ENCODE peak calls at places on chromosomes 4 and X, in five cellular contexts. W is frontal cortex, K is DMS 273 treated with DMSO at 0.1 percent for 48 hours, Q is osteocyte, L is HS-5. O is an unnamed sample.
A peak's percentile ranks its signal among the peaks of the same experiment; 100 is the strongest.

GRCh38 chr4:179625391-179625790 is 2183.2 kb upstream of the AGA start:
- DNase-seq in W (no peak), K (no peak), Q (no peak), L (peak; percentile 55), O (no peak)

GRCh38 chrX:22134681-22135080 is 102.6 kb downstream of the PHEX start:
- DNase-seq in W (no peak), K (peak; percentile 54), Q (no peak), L (no peak), O (peak; percentile 23)

GRCh38 chr4:156800463-156800862 is 171.1 kb downstream of the PDGFC start:
- DNase-seq in W (no peak), K (no peak), Q (no peak), L (no peak), O (no peak)

GRCh38 chr4:128823025-128823661 is 13.6 kb downstream of the JADE1 start:
- DNase-seq in W (no peak), K (no peak), Q (no peak), L (peak; percentile 89), O (no peak)

GRCh38 chr4:84070293-84070692 is 428.8 kb downstream of the NKX6-1 start:
- DNase-seq in W (no peak), K (no peak), Q (no peak), L (no peak), O (no peak)

GRCh38 chr4:107317596-107317995 is 281.5 kb upstream of the DKK2 start:
- DNase-seq in W (no peak), K (no peak), Q (no peak), L (peak; percentile 9), O (no peak)

GRCh38 chrX:10648608-10649007 is 28.2 kb upstream of the MID1 start:
- DNase-seq in W (no peak), K (peak; percentile 32), Q (no peak), L (no peak), O (peak; percentile 77)

GRCh38 chr4:125393825-125394224 is 79.1 kb downstream of the FAT4 start:
- DNase-seq in W (no peak), K (no peak), Q (no peak), L (no peak), O (no peak)

GRCh38 chr4:89661490-89661889 is 175.5 kb downstream of the SNCA start:
- DNase-seq in W (no peak), K (no peak), Q (no peak), L (peak; percentile 71), O (no peak)

GRCh38 chrX:102067966-102068723 is 57.3 kb upstream of the TCEAL2 start:
- DNase-seq in W (peak; percentile 2), K (no peak), Q (no peak), L (no peak), O (peak; percentile 47)

GRCh38 chr4:147596377-147596776 is 20.8 kb upstream of the TMEM184C start:
- DNase-seq in W (peak; percentile 18), K (no peak), Q (no peak), L (no peak), O (no peak)

GRCh38 chr4:97910005-97910404 is 233.3 kb downstream of the STPG2 start:
- DNase-seq in W (no peak), K (no peak), Q (no peak), L (no peak), O (no peak)

GRCh38 chrX:51182545-51182944 is 150.1 kb upstream of the NUDT10 start:
- DNase-seq in W (no peak), K (no peak), Q (no peak), L (no peak), O (no peak)

GRCh38 chrX:133674726-133675470 is 259.6 kb upstream of the GPC4 start:
- DNase-seq in W (no peak), K (no peak), Q (no peak), L (no peak), O (no peak)

GRCh38 chr4:53576676-53577372 is 14.5 kb downstream of the LNX1 start:
- DNase-seq in W (no peak), K (no peak), Q (no peak), L (no peak), O (no peak)

GRCh38 chrX:118974908-118975671 is 672 bp downstream of the LONRF3 start:
- DNase-seq in W (peak; percentile 14), K (peak; percentile 20), Q (no peak), L (no peak), O (no peak)

GRCh38 chr4:81061340-81061730 is 30.8 kb downstream of the BMP3 start:
- DNase-seq in W (no peak), K (no peak), Q (no peak), L (no peak), O (no peak)

GRCh38 chr4:128775916-128776315 is 33.6 kb upstream of the JADE1 start:
- DNase-seq in W (no peak), K (no peak), Q (no peak), L (no peak), O (no peak)

GRCh38 chr4:76213415-76214268 is at the start of gene SCARB2:
- DNase-seq in W (peak; percentile 90), K (peak; percentile 39), Q (peak; percentile 95), L (no peak), O (peak; percentile 40)

GRCh38 chrX:117996408-117996807 is 120.2 kb downstream of the KLHL13 start:
- DNase-seq in W (no peak), K (no peak), Q (no peak), L (no peak), O (no peak)

GRCh38 chrX:80808854-80809493 is 703 bp downstream of the BRWD3 start:
- DNase-seq in W (no peak), K (no peak), Q (no peak), L (no peak), O (peak; percentile 47)

GRCh38 chrX:52139545-52139895 is 45.2 kb upstream of the MAGED4 start:
- DNase-seq in W (no peak), K (no peak), Q (no peak), L (no peak), O (no peak)

GRCh38 chrX:45068555-45068954 is 132.1 kb downstream of the DIPK2B start:
- DNase-seq in W (no peak), K (no peak), Q (no peak), L (no peak), O (no peak)

GRCh38 chr4:16056681-16057400 is 27.0 kb downstream of the PROM1 start:
- DNase-seq in W (no peak), K (no peak), Q (no peak), L (no peak), O (no peak)

GRCh38 chr4:147717878-147718277 is 14.0 kb upstream of the ARHGAP10 start:
- DNase-seq in W (no peak), K (no peak), Q (no peak), L (no peak), O (no peak)

GRCh38 chr4:149164282-149164681 is 651.4 kb downstream of the IQCM start:
- DNase-seq in W (no peak), K (no peak), Q (no peak), L (peak; percentile 67), O (no peak)

GRCh38 chr4:13605330-13605729 is 22.2 kb downstream of the BOD1L1 start:
- DNase-seq in W (no peak), K (no peak), Q (no peak), L (no peak), O (no peak)

GRCh38 chr4:3205995-3206394 is 43.0 kb upstream of the MSANTD1 start:
- DNase-seq in W (no peak), K (no peak), Q (no peak), L (no peak), O (no peak)

GRCh38 chrX:152949114-152949513 is 44.8 kb downstream of the PNMA5 start:
- DNase-seq in W (no peak), K (no peak), Q (no peak), L (no peak), O (no peak)

GRCh38 chrX:69285401-69285871 is 120.2 kb upstream of the PJA1 start:
- DNase-seq in W (no peak), K (no peak), Q (no peak), L (no peak), O (no peak)

GRCh38 chr4:85477538-85477937 is 2.6 kb downstream of the ARHGAP24 start:
- DNase-seq in W (no peak), K (no peak), Q (no peak), L (no peak), O (no peak)

GRCh38 chr4:86706923-86707597 is 112.9 kb downstream of the PTPN13 start:
- DNase-seq in W (no peak), K (no peak), Q (no peak), L (no peak), O (no peak)

O was measured in NCI-H2171 treated with DMSO at 0.1 percent for 48 hours.